ENCODE peak calls at places on chromosome 10, in nine cellular contexts. One of them, this sample, is unnamed.

GRCh38 chr10:112631501-112632410 is 184.7 kb downstream of the VTI1A start:
- DNase-seq in nephron progenitor cell: no peak
- DNase-seq in T-cell: no peak
- DNase-seq in lower lobe of right lung: no peak
- DNase-seq in astrocyte: no peak
- DNase-seq in activated T-helper 2 cell treated with anti-CD3 and anti-CD28 coated beads, Interferon-gamma antibody, Interleukin-2, Interleukin-4, amounts not matched to agents 10 μg/mL and 5 μg/mL and 100 μg/mL, durations not matched to agents 14 hours and 24 hours and 36 hours: no peak
- DNase-seq in neural progenitor cell: no peak
- DNase-seq in RWPE1: peak
- DNase-seq in fibroblast of pulmonary artery: peak
- DNase-seq in this sample: peak

GRCh38 chr10:133400624-133401424 is 6.9 kb downstream of the MTG1 start:
- DNase-seq in nephron progenitor cell: no peak
- DNase-seq in T-cell: no peak
- DNase-seq in lower lobe of right lung: no peak
- DNase-seq in astrocyte: no peak
- DNase-seq in activated T-helper 2 cell treated with anti-CD3 and anti-CD28 coated beads, Interferon-gamma antibody, Interleukin-2, Interleukin-4, amounts not matched to agents 10 μg/mL and 5 μg/mL and 100 μg/mL, durations not matched to agents 14 hours and 24 hours and 36 hours: peak
- DNase-seq in neural progenitor cell: no peak
- DNase-seq in RWPE1: no peak
- DNase-seq in fibroblast of pulmonary artery: no peak
- DNase-seq in this sample: no peak

GRCh38 chr10:27355918-27356573 is 115.4 kb upstream of the ACBD5 start:
- DNase-seq in nephron progenitor cell: no peak
- DNase-seq in T-cell: no peak
- DNase-seq in lower lobe of right lung: no peak
- DNase-seq in astrocyte: no peak
- DNase-seq in activated T-helper 2 cell treated with anti-CD3 and anti-CD28 coated beads, Interferon-gamma antibody, Interleukin-2, Interleukin-4, amounts not matched to agents 10 μg/mL and 5 μg/mL and 100 μg/mL, durations not matched to agents 14 hours and 24 hours and 36 hours: no peak
- DNase-seq in neural progenitor cell: peak
- DNase-seq in RWPE1: no peak
- DNase-seq in fibroblast of pulmonary artery: no peak
- DNase-seq in this sample: no peak

GRCh38 chr10:12214763-12215218 is 18.8 kb downstream of the CDC123 start:
- DNase-seq in nephron progenitor cell: peak
- DNase-seq in T-cell: peak
- DNase-seq in lower lobe of right lung: no peak
- DNase-seq in astrocyte: no peak
- DNase-seq in activated T-helper 2 cell treated with anti-CD3 and anti-CD28 coated beads, Interferon-gamma antibody, Interleukin-2, Interleukin-4, amounts not matched to agents 10 μg/mL and 5 μg/mL and 100 μg/mL, durations not matched to agents 14 hours and 24 hours and 36 hours: no peak
- DNase-seq in neural progenitor cell: peak
- DNase-seq in RWPE1: no peak
- DNase-seq in fibroblast of pulmonary artery: peak
- DNase-seq in this sample: peak

GRCh38 chr10:17544465-17544864 is 72.7 kb downstream of the HACD1 start:
- DNase-seq in nephron progenitor cell: no peak
- DNase-seq in T-cell: no peak
- DNase-seq in lower lobe of right lung: no peak
- DNase-seq in astrocyte: no peak
- DNase-seq in activated T-helper 2 cell treated with anti-CD3 and anti-CD28 coated beads, Interferon-gamma antibody, Interleukin-2, Interleukin-4, amounts not matched to agents 10 μg/mL and 5 μg/mL and 100 μg/mL, durations not matched to agents 14 hours and 24 hours and 36 hours: no peak
- DNase-seq in neural progenitor cell: no peak
- DNase-seq in RWPE1: no peak
- DNase-seq in fibroblast of pulmonary artery: no peak
- DNase-seq in this sample: no peak

GRCh38 chr10:46060706-46061105 is 14.6 kb upstream of the MSMB start:
- DNase-seq in nephron progenitor cell: no peak
- DNase-seq in T-cell: no peak
- DNase-seq in lower lobe of right lung: no peak
- DNase-seq in astrocyte: no peak
- DNase-seq in activated T-helper 2 cell treated with anti-CD3 and anti-CD28 coated beads, Interferon-gamma antibody, Interleukin-2, Interleukin-4, amounts not matched to agents 10 μg/mL and 5 μg/mL and 100 μg/mL, durations not matched to agents 14 hours and 24 hours and 36 hours: no peak
- DNase-seq in neural progenitor cell: no peak
- DNase-seq in RWPE1: no peak
- DNase-seq in fibroblast of pulmonary artery: no peak
- DNase-seq in this sample: no peak

GRCh38 chr10:31064334-31064733 is 32.7 kb upstream of the ZNF438 start:
- DNase-seq in nephron progenitor cell: no peak
- DNase-seq in T-cell: no peak
- DNase-seq in lower lobe of right lung: no peak
- DNase-seq in astrocyte: peak
- DNase-seq in activated T-helper 2 cell treated with anti-CD3 and anti-CD28 coated beads, Interferon-gamma antibody, Interleukin-2, Interleukin-4, amounts not matched to agents 10 μg/mL and 5 μg/mL and 100 μg/mL, durations not matched to agents 14 hours and 24 hours and 36 hours: no peak
- DNase-seq in neural progenitor cell: no peak
- DNase-seq in RWPE1: no peak
- DNase-seq in fibroblast of pulmonary artery: peak
- DNase-seq in this sample: no peak

GRCh38 chr10:70906953-70907618 is 18.7 kb upstream of the PCBD1 start:
- DNase-seq in nephron progenitor cell: no peak
- DNase-seq in T-cell: no peak
- DNase-seq in lower lobe of right lung: peak
- DNase-seq in astrocyte: no peak
- DNase-seq in activated T-helper 2 cell treated with anti-CD3 and anti-CD28 coated beads, Interferon-gamma antibody, Interleukin-2, Interleukin-4, amounts not matched to agents 10 μg/mL and 5 μg/mL and 100 μg/mL, durations not matched to agents 14 hours and 24 hours and 36 hours: no peak
- DNase-seq in neural progenitor cell: no peak
- DNase-seq in RWPE1: no peak
- DNase-seq in fibroblast of pulmonary artery: no peak
- DNase-seq in this sample: no peak

GRCh38 chr10:97412891-97413304 is 11.8 kb upstream of the RRP12 start:
- DNase-seq in nephron progenitor cell: no peak
- DNase-seq in T-cell: no peak
- DNase-seq in lower lobe of right lung: no peak
- DNase-seq in astrocyte: no peak
- DNase-seq in activated T-helper 2 cell treated with anti-CD3 and anti-CD28 coated beads, Interferon-gamma antibody, Interleukin-2, Interleukin-4, amounts not matched to agents 10 μg/mL and 5 μg/mL and 100 μg/mL, durations not matched to agents 14 hours and 24 hours and 36 hours: peak
- DNase-seq in neural progenitor cell: no peak
- DNase-seq in RWPE1: peak
- DNase-seq in fibroblast of pulmonary artery: no peak
- DNase-seq in this sample: peak

GRCh38 chr10:30510184-30510931 is 76.4 kb downstream of the MAP3K8 start:
- DNase-seq in nephron progenitor cell: no peak
- DNase-seq in T-cell: no peak
- DNase-seq in lower lobe of right lung: no peak
- DNase-seq in astrocyte: peak
- DNase-seq in activated T-helper 2 cell treated with anti-CD3 and anti-CD28 coated beads, Interferon-gamma antibody, Interleukin-2, Interleukin-4, amounts not matched to agents 10 μg/mL and 5 μg/mL and 100 μg/mL, durations not matched to agents 14 hours and 24 hours and 36 hours: no peak
- DNase-seq in neural progenitor cell: no peak
- DNase-seq in RWPE1: peak
- DNase-seq in fibroblast of pulmonary artery: peak
- DNase-seq in this sample: peak

GRCh38 chr10:52409195-52409594 is 95.1 kb downstream of the DKK1 start:
- DNase-seq in nephron progenitor cell: no peak
- DNase-seq in T-cell: no peak
- DNase-seq in lower lobe of right lung: no peak
- DNase-seq in astrocyte: no peak
- DNase-seq in activated T-helper 2 cell treated with anti-CD3 and anti-CD28 coated beads, Interferon-gamma antibody, Interleukin-2, Interleukin-4, amounts not matched to agents 10 μg/mL and 5 μg/mL and 100 μg/mL, durations not matched to agents 14 hours and 24 hours and 36 hours: no peak
- DNase-seq in neural progenitor cell: no peak
- DNase-seq in RWPE1: no peak
- DNase-seq in fibroblast of pulmonary artery: no peak
- DNase-seq in this sample: no peak

GRCh38 chr10:88114368-88114767 is 250.9 kb downstream of the PTEN start:
- DNase-seq in nephron progenitor cell: no peak
- DNase-seq in T-cell: no peak
- DNase-seq in lower lobe of right lung: peak
- DNase-seq in astrocyte: no peak
- DNase-seq in activated T-helper 2 cell treated with anti-CD3 and anti-CD28 coated beads, Interferon-gamma antibody, Interleukin-2, Interleukin-4, amounts not matched to agents 10 μg/mL and 5 μg/mL and 100 μg/mL, durations not matched to agents 14 hours and 24 hours and 36 hours: no peak
- DNase-seq in neural progenitor cell: peak
- DNase-seq in RWPE1: peak
- DNase-seq in fibroblast of pulmonary artery: peak
- DNase-seq in this sample: peak

GRCh38 chr10:28678687-28679457 is 1.6 kb downstream of the BAMBI start:
- DNase-seq in nephron progenitor cell: no peak
- DNase-seq in T-cell: no peak
- DNase-seq in lower lobe of right lung: no peak
- DNase-seq in astrocyte: peak
- DNase-seq in activated T-helper 2 cell treated with anti-CD3 and anti-CD28 coated beads, Interferon-gamma antibody, Interleukin-2, Interleukin-4, amounts not matched to agents 10 μg/mL and 5 μg/mL and 100 μg/mL, durations not matched to agents 14 hours and 24 hours and 36 hours: no peak
- DNase-seq in neural progenitor cell: peak
- DNase-seq in RWPE1: no peak
- DNase-seq in fibroblast of pulmonary artery: peak
- DNase-seq in this sample: peak

GRCh38 chr10:4069491-4069890 is 284.5 kb upstream of the KLF6 start:
- DNase-seq in nephron progenitor cell: no peak
- DNase-seq in T-cell: no peak
- DNase-seq in lower lobe of right lung: no peak
- DNase-seq in astrocyte: peak
- DNase-seq in activated T-helper 2 cell treated with anti-CD3 and anti-CD28 coated beads, Interferon-gamma antibody, Interleukin-2, Interleukin-4, amounts not matched to agents 10 μg/mL and 5 μg/mL and 100 μg/mL, durations not matched to agents 14 hours and 24 hours and 36 hours: no peak
- DNase-seq in neural progenitor cell: no peak
- DNase-seq in RWPE1: no peak
- DNase-seq in fibroblast of pulmonary artery: peak
- DNase-seq in this sample: peak

GRCh38 chr10:114172776-114173555 is 1.0 kb downstream of the CCDC186 start:
- DNase-seq in nephron progenitor cell: no peak
- DNase-seq in T-cell: no peak
- DNase-seq in lower lobe of right lung: no peak
- DNase-seq in astrocyte: no peak
- DNase-seq in activated T-helper 2 cell treated with anti-CD3 and anti-CD28 coated beads, Interferon-gamma antibody, Interleukin-2, Interleukin-4, amounts not matched to agents 10 μg/mL and 5 μg/mL and 100 μg/mL, durations not matched to agents 14 hours and 24 hours and 36 hours: no peak
- DNase-seq in neural progenitor cell: no peak
- DNase-seq in RWPE1: peak
- DNase-seq in fibroblast of pulmonary artery: no peak
- DNase-seq in this sample: no peak

GRCh38 chr10:104445359-104445758 is 91.7 kb downstream of the CFAP58 start:
- DNase-seq in nephron progenitor cell: no peak
- DNase-seq in T-cell: no peak
- DNase-seq in lower lobe of right lung: no peak
- DNase-seq in astrocyte: peak
- DNase-seq in activated T-helper 2 cell treated with anti-CD3 and anti-CD28 coated beads, Interferon-gamma antibody, Interleukin-2, Interleukin-4, amounts not matched to agents 10 μg/mL and 5 μg/mL and 100 μg/mL, durations not matched to agents 14 hours and 24 hours and 36 hours: no peak
- DNase-seq in neural progenitor cell: no peak
- DNase-seq in RWPE1: peak
- DNase-seq in fibroblast of pulmonary artery: peak
- DNase-seq in this sample: peak

GRCh38 chr10:78321500-78321899 is 287.8 kb downstream of the RPS24 start:
- DNase-seq in nephron progenitor cell: no peak
- DNase-seq in T-cell: no peak
- DNase-seq in lower lobe of right lung: no peak
- DNase-seq in astrocyte: no peak
- DNase-seq in activated T-helper 2 cell treated with anti-CD3 and anti-CD28 coated beads, Interferon-gamma antibody, Interleukin-2, Interleukin-4, amounts not matched to agents 10 μg/mL and 5 μg/mL and 100 μg/mL, durations not matched to agents 14 hours and 24 hours and 36 hours: no peak
- DNase-seq in neural progenitor cell: no peak
- DNase-seq in RWPE1: no peak
- DNase-seq in fibroblast of pulmonary artery: no peak
- DNase-seq in this sample: no peak